ENCODE peak calls at places on chromosome 9, in seven cellular contexts. F is SK-N-SH, K is HepG2, C is K562, O is H1, Q is GM12878, S is GM12892. Y is an unnamed sample.

GRCh38 chr9:137645211-137645610 is 26.4 kb downstream of the EHMT1 start:
- DNase-seq in F (no peak), K (no peak), C (no peak), O (no peak), Q (no peak), S (no peak), Y (no peak)

GRCh38 chr9:72326643-72327042 is 38.4 kb downstream of the ZFAND5 start:
- DNase-seq in F (no peak), K (no peak), C (no peak), O (no peak), Q (no peak), S (no peak), Y (no peak)

GRCh38 chr9:129476821-129477611 is 143.9 kb downstream of the C9orf50 start:
- DNase-seq in F (no peak), K (peak), C (peak), O (no peak), Q (no peak), S (no peak), Y (no peak)

GRCh38 chr9:107809859-107810492 is 320.4 kb upstream of the KLF4 start:
- DNase-seq in F (no peak), K (no peak), C (peak), O (no peak), Q (no peak), S (no peak), Y (no peak)

GRCh38 chr9:36928210-36928609 is 105.9 kb downstream of the PAX5 start:
- DNase-seq in F (no peak), K (no peak), C (no peak), O (no peak), Q (no peak), S (no peak), Y (no peak)

GRCh38 chr9:10050016-10050415 is 562.8 kb downstream of the PTPRD start:
- DNase-seq in F (no peak), K (no peak), C (no peak), O (no peak), Q (no peak), S (no peak), Y (no peak)

GRCh38 chr9:130770679-130771442 is 64.2 kb upstream of the ABL1 start:
- DNase-seq in F (peak), K (peak), C (peak), O (no peak), Q (no peak), S (no peak), Y (no peak)

GRCh38 chr9:111034573-111035539 is 3.4 kb downstream of the LPAR1 start:
- DNase-seq in F (no peak), K (no peak), C (no peak), O (no peak), Q (no peak), S (no peak), Y (no peak)

GRCh38 chr9:129026442-129027223 is 1.5 kb downstream of the SH3GLB2 start:
- DNase-seq in F (peak), K (peak), C (peak), O (no peak), Q (no peak), S (no peak), Y (no peak)

GRCh38 chr9:127897194-127897692 is 2.2 kb downstream of the ST6GALNAC6 start:
- DNase-seq in F (peak), K (peak), C (peak), O (peak), Q (no peak), S (no peak), Y (peak)

GRCh38 chr9:86353591-86354047 is 591 bp downstream of the TUT7 start:
- DNase-seq in F (no peak), K (peak), C (peak), O (no peak), Q (no peak), S (no peak), Y (no peak)

GRCh38 chr9:37999501-38000189 is 69.4 kb downstream of the SHB start:
- DNase-seq in F (no peak), K (no peak), C (no peak), O (no peak), Q (no peak), S (no peak), Y (no peak)

GRCh38 chr9:75148551-75148950 is 60.2 kb downstream of the OSTF1 start:
- DNase-seq in F (no peak), K (no peak), C (no peak), O (no peak), Q (no peak), S (no peak), Y (no peak)

GRCh38 chr9:69885474-69885929 is 64.9 kb downstream of the CFAP95 start:
- DNase-seq in F (no peak), K (no peak), C (no peak), O (no peak), Q (no peak), S (no peak), Y (no peak)

GRCh38 chr9:120846906-120847305 is 4.2 kb upstream of the PSMD5 start:
- DNase-seq in F (no peak), K (no peak), C (no peak), O (no peak), Q (no peak), S (no peak), Y (no peak)

GRCh38 chr9:104831681-104832080 is 67.8 kb downstream of the NIPSNAP3B start:
- DNase-seq in F (no peak), K (no peak), C (no peak), O (no peak), Q (no peak), S (no peak), Y (no peak)

GRCh38 chr9:98993570-98993945 is 49.9 kb downstream of the COL15A1 start:
- DNase-seq in F (no peak), K (no peak), C (no peak), O (no peak), Q (peak), S (peak), Y (no peak)
- TF ChIP-seq TAF1 in F (no peak), K (no peak), C (no peak), O (no peak), Q (no peak), S (no peak), Y (no peak)

DNA sequence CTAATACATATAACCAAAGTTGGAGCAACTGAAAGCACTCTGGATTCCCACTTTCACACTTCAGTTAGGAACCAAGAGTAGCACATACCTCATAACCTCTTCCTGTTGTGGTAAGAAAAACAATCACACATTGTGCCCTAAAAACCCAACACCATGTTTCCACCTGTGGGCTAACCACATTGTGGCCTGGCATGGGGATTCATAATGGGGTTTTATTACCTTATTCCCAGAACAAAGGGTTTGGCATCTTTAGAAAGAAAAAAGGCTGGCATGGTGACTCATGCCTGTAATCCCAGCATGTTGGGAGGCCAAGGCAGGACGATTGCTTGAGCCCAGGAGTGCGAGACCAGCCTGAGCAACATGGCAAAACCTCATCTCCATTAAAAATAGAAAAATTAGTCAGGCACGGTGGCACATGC is 60.6 kb downstream of the HSD17B3 start:
- DNase-seq in F (no peak), K (no peak), C (no peak), O (no peak), Q (peak), S (no peak), Y (no peak)
- TF ChIP-seq TAF1 in F (no peak), K (no peak), C (no peak), O (no peak), Q (no peak), S (no peak), Y (no peak)

GRCh38 chr9:98808411-98808815 is 943 bp downstream of the GALNT12 start:
- DNase-seq in F (no peak), K (no peak), C (peak), O (peak), Q (no peak), S (no peak), Y (no peak)

GRCh38 chr9:98807811-98808195 is 333 bp downstream of the GALNT12 start:
- DNase-seq in F (no peak), K (no peak), C (peak), O (no peak), Q (no peak), S (no peak), Y (peak)

GRCh38 chr9:98807070-98807810 is at the start of gene GALNT12:
- DNase-seq in F (peak), K (no peak), C (peak), O (peak), Q (no peak), S (no peak), Y (peak)

GRCh38 chr9:98805506-98806272 is 1.8 kb upstream of the GALNT12 start:
- DNase-seq in F (no peak), K (no peak), C (no peak), O (no peak), Q (no peak), S (no peak), Y (no peak)

GRCh38 chr9:98806394-98807069 is 938 bp upstream of the GALNT12 start:
- DNase-seq in F (no peak), K (no peak), C (no peak), O (no peak), Q (no peak), S (no peak), Y (no peak)
- TF ChIP-seq TAF1 in F (no peak), K (no peak), C (no peak), O (no peak), Q (no peak), S (no peak), Y (no peak)

GRCh38 chr9:5453673-5454072 is 3.3 kb downstream of the CD274 start:
- DNase-seq in F (no peak), K (no peak), C (no peak), O (no peak), Q (no peak), S (no peak), Y (no peak)
- TF ChIP-seq TAF1 in F (no peak), K (no peak), C (no peak), O (no peak), Q (no peak), S (no peak), Y (no peak)

DNA sequence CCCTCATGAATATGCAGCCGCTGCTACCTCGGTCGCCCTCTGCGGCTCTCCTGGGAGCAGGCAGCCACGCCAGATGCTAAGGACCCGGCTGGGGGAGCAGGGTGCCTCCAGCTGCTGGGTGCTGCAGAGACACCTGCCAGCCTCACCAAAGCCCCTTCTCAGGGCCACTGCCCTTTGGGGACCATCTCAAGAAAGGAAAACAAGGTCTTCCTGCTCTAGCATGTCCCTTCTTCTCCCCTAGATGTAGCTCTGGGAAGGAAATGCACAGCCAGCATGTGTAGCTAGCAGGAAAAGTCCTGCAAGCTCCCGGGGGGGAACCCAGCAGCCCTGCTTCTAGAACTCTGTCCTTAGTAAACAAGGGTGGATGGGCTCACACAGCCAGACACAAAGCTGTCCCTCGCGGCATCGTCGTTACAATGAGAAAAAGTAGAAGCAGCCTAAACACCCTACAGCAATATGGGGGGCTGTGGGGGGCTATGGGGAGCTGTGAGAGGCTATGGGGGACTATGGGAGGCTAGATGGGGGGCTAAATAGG is 56.7 kb upstream of the OLFM1 start:
- DNase-seq in F (no peak), K (no peak), C (no peak), O (no peak), Q (no peak), S (no peak), Y (no peak)
- TF ChIP-seq TAF1 in F (no peak), K (no peak), C (no peak), O (no peak), Q (no peak), S (no peak), Y (no peak)

GRCh38 chr9:125655691-125656410 is 51.2 kb downstream of the MAPKAP1 start:
- DNase-seq in F (no peak), K (no peak), C (no peak), O (no peak), Q (no peak), S (no peak), Y (no peak)
- TF ChIP-seq TAF1 in F (no peak), K (no peak), C (no peak), O (no peak), Q (no peak), S (no peak), Y (no peak)

DNA sequence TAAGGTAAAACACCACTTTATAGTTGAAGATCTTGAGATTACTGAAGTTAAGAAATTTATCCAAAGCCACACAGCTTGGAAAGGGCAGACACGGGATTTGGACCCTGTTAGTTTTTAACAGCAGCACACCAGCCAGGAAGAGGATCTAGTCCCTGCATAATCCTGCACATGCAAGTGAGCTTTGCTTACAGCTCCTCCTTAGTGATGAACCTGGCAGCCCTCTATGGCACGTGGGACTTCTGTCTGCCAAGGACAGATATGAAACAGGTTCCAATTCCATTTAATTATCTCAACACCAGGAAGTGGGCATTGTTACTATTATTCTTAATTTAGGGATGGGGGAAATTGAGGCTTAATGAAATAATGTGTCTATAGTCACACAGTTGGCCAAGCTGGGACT is 108.8 kb downstream of the TRIM32 start:
- DNase-seq in F (no peak), K (no peak), C (no peak), O (no peak), Q (no peak), S (no peak), Y (no peak)
- TF ChIP-seq TAF1 in F (no peak), K (no peak), C (no peak), O (no peak), Q (no peak), S (no peak), Y (no peak)

GRCh38 chr9:109118802-109119438 is 827 bp downstream of the TMEM245 start:
- DNase-seq in F (no peak), K (peak), C (peak), O (peak), Q (no peak), S (no peak), Y (no peak)
- TF ChIP-seq TAF1 in F (no peak), K (no peak), C (no peak), O (no peak), Q (no peak), S (no peak), Y (no peak)

Y was measured in GM12891.